ENCODE peak calls at places on chromosomes 6 and 20, in six cellular contexts. V, U, S, L, A and M are unnamed samples.

GRCh38 chr6:34242252-34243130 is 5.8 kb downstream of the HMGA1 start:
- DNase-seq in V (no peak), U (no peak), S (no peak), L (no peak), A (no peak), M (no peak)

GRCh38 chr6:31441368-31442267 is 38.2 kb downstream of the MICA start:
- DNase-seq in V (peak), U (peak), S (peak), L (peak), A (peak), M (no peak)

GRCh38 chr6:113146878-113147277 is 710.3 kb upstream of the MARCKS start:
- DNase-seq in V (no peak), U (no peak), S (no peak), L (no peak), A (no peak), M (no peak)

GRCh38 chr20:36460648-36461599 is 80.4 kb upstream of the MYL9 start:
- DNase-seq in V (peak), U (peak), S (peak), L (peak), A (peak), M (no peak)

GRCh38 chr20:48909910-48910309 is 11.6 kb upstream of the ARFGEF2 start:
- DNase-seq in V (no peak), U (no peak), S (no peak), L (peak), A (no peak), M (no peak)

GRCh38 chr6:160790028-160790792 is 88.2 kb downstream of the PLG start:
- DNase-seq in V (peak), U (no peak), S (no peak), L (no peak), A (no peak), M (no peak)

GRCh38 chr20:45578151-45578660 is 878 bp downstream of the WFDC8 start:
- DNase-seq in V (no peak), U (no peak), S (no peak), L (no peak), A (no peak), M (no peak)

GRCh38 chr20:32534661-32535240 is 50.4 kb downstream of the NOL4L start:
- DNase-seq in V (no peak), U (peak), S (no peak), L (peak), A (no peak), M (no peak)

GRCh38 chr6:109743739-109744138 is 52.6 kb downstream of the FIG4 start:
- DNase-seq in V (peak), U (no peak), S (no peak), L (no peak), A (peak), M (peak)

GRCh38 chr6:128807577-128807976 is 75.4 kb upstream of the LAMA2 start:
- DNase-seq in V (peak), U (no peak), S (no peak), L (no peak), A (peak), M (peak)

GRCh38 chr6:56775498-56776166 is 132.9 kb upstream of the DST start:
- DNase-seq in V (no peak), U (no peak), S (no peak), L (no peak), A (no peak), M (no peak)

GRCh38 chr6:101195581-101195980 is 197.9 kb upstream of the GRIK2 start:
- DNase-seq in V (peak), U (no peak), S (no peak), L (no peak), A (peak), M (peak)

GRCh38 chr6:41406821-41407787 is 71.7 kb downstream of the NCR2 start:
- DNase-seq in V (no peak), U (no peak), S (no peak), L (no peak), A (no peak), M (no peak)

GRCh38 chr6:140043762-140044378 is 669.4 kb upstream of the CITED2 start:
- DNase-seq in V (peak), U (no peak), S (no peak), L (peak), A (peak), M (no peak)

GRCh38 chr6:9204171-9204570 is 768.8 kb upstream of the SLC35B3 start:
- DNase-seq in V (peak), U (no peak), S (no peak), L (no peak), A (peak), M (peak)

GRCh38 chr6:36566418-36566905 is 19.2 kb upstream of the STK38 start:
- DNase-seq in V (no peak), U (no peak), S (no peak), L (no peak), A (no peak), M (no peak)

GRCh38 chr20:33647603-33648395 is 14.3 kb upstream of the C20orf144 start:
- DNase-seq in V (peak), U (no peak), S (no peak), L (peak), A (peak), M (no peak)

GRCh38 chr6:41811095-41811494 is 23.6 kb downstream of the TOMM6 start:
- DNase-seq in V (no peak), U (no peak), S (no peak), L (no peak), A (no peak), M (no peak)

GRCh38 chr6:9126845-9127560 is 691.7 kb upstream of the SLC35B3 start:
- DNase-seq in V (peak), U (no peak), S (no peak), L (no peak), A (peak), M (peak)

GRCh38 chr6:42010185-42010872 is 40.0 kb upstream of the TAF8 start:
- DNase-seq in V (peak), U (peak), S (no peak), L (peak), A (no peak), M (no peak)

GRCh38 chr20:32316667-32317066 is 39.2 kb downstream of the KIF3B start:
- DNase-seq in V (peak), U (no peak), S (no peak), L (no peak), A (no peak), M (no peak)

GRCh38 chr20:18504479-18505060 is 3.2 kb upstream of the SEC23B start:
- DNase-seq in V (no peak), U (no peak), S (no peak), L (no peak), A (no peak), M (no peak)